ENCODE peak calls at places on chromosomes 12 and 14, in ten cellular contexts. W is mucosa of gallbladder; A is ELF-1; Q is RWPE2; C is stimulated activated CD4-positive, alpha-beta T cell treated with anti-CD3 and anti-CD28 coated beads, Interleukin-12 subunit alpha, Interleukin-12 subunit beta, amount 100 ng/mL, for 4 hours; Z is NCI-H748 treated with DMSO at 0.1 percent for 48 hours; R is Right ventricle myocardium superior; V is endothelial cell of umbilical vein; K is activated naive CD4-positive, alpha-beta T cell; O is RCC 7860. N is an unnamed sample.

GRCh38 chr12:29054790-29055663 is 94.1 kb upstream of the FAR2 start:
- DNase-seq in W (no peak), A (no peak), Q (no peak), C (no peak), Z (no peak), R (no peak), V (no peak), K (no peak), O (no peak), N (peak; percentile 41)

GRCh38 chr12:66776974-66777373 is 98.1 kb upstream of the GRIP1 start:
- DNase-seq in W (no peak), A (no peak), Q (no peak), C (peak; percentile 2), Z (no peak), R (no peak), V (no peak), K (no peak), O (no peak), N (no peak)

GRCh38 chr14:59695198-59695597 is 118.6 kb upstream of the CCDC175 start:
- DNase-seq in W (no peak), A (no peak), Q (no peak), C (no peak), Z (no peak), R (no peak), V (no peak), K (no peak), O (no peak), N (no peak)

GRCh38 chr12:126159139-126159538 is 1093.9 kb downstream of the AACS start:
- DNase-seq in W (no peak), A (no peak), Q (no peak), C (no peak), Z (no peak), R (no peak), V (no peak), K (no peak), O (no peak), N (no peak)

GRCh38 chr12:127822743-127823433 is 444.1 kb upstream of the TMEM132C start:
- DNase-seq in W (no peak), A (no peak), Q (no peak), C (no peak), Z (no peak), R (no peak), V (no peak), K (no peak), O (no peak), N (no peak)

GRCh38 chr12:127811988-127812387 is 455.0 kb upstream of the TMEM132C start:
- DNase-seq in W (no peak), A (peak; percentile 32), Q (no peak), C (no peak), Z (peak; percentile 70), R (peak; percentile 53), V (no peak), K (no peak), O (no peak), N (peak; percentile 79)

GRCh38 chr12:107277850-107278249 is 184.5 kb upstream of the CRY1 start:
- DNase-seq in W (no peak), A (no peak), Q (no peak), C (no peak), Z (no peak), R (no peak), V (peak; percentile 81), K (no peak), O (peak; percentile 70), N (peak; percentile 58)

GRCh38 chr14:25111061-25111601 is 61.2 kb upstream of the STXBP6 start:
- DNase-seq in W (no peak), A (peak; percentile 12), Q (no peak), C (no peak), Z (no peak), R (no peak), V (no peak), K (no peak), O (peak; percentile 91), N (peak; percentile 97)

GRCh38 chr12:54371328-54372112 is 7.2 kb upstream of the GPR84 start:
- DNase-seq in W (no peak), A (no peak), Q (no peak), C (no peak), Z (no peak), R (peak; percentile 86), V (peak; percentile 16), K (no peak), O (no peak), N (peak; percentile 67)

GRCh38 chr14:68372363-68372762 is 420.5 kb downstream of the ZFP36L1 start:
- DNase-seq in W (no peak), A (peak; percentile 27), Q (no peak), C (no peak), Z (no peak), R (no peak), V (no peak), K (no peak), O (no peak), N (no peak)

GRCh38 chr14:71267691-71268090 is 360.4 kb downstream of the PCNX1 start:
- DNase-seq in W (no peak), A (no peak), Q (no peak), C (no peak), Z (no peak), R (no peak), V (peak; percentile 5), K (no peak), O (no peak), N (no peak)